ENCODE peak calls at places on chromosomes 16 and 17, in six cellular contexts. C is activated CD8-positive, alpha-beta memory T cell treated with anti-CD3 and anti-CD28 coated beads, Interleukin-2, amount 10 ng/mL, durations not matched to agents 7 days and 5 days; N is stimulated activated CD4-positive, alpha-beta T cell treated with anti-CD3 and anti-CD28 coated beads, Interleukin-15, amount 100 ng/mL, for 1 hour; D is brain microvascular endothelial cell; P is transverse colon; V is Kasumi-1. O is an unnamed sample.

GRCh38 chr17:56751145-56751743 is 82.5 kb downstream of the C17orf67 start:
- DNase-seq in C (no peak), D (no peak), P (no peak), V (no peak), N (no peak), O (no peak)

GRCh38 chr17:39194985-39195524 is 2.4 kb downstream of the CACNB1 start:
- DNase-seq in N (no peak), P (no peak), V (no peak), D (no peak), C (no peak), O (no peak)

GRCh38 chr16:54203384-54203783 is 83.2 kb downstream of the IRX3 start:
- DNase-seq in D (no peak), P (no peak), V (no peak), N (no peak), C (no peak), O (no peak)

GRCh38 chr17:8162997-8163977 is 539 bp upstream of the VAMP2 start:
- DNase-seq in D (no peak), N (no peak), V (no peak), C (peak), P (peak), O (no peak)

GRCh38 chr17:82343560-82343959 is 10.0 kb upstream of the SECTM1 start:
- DNase-seq in C (no peak), N (no peak), D (no peak), P (no peak), V (no peak), O (no peak)

GRCh38 chr17:72657467-72658317 is 434.8 kb downstream of the SLC39A11 start:
- DNase-seq in D (no peak), V (no peak), N (no peak), C (no peak), P (no peak), O (no peak)

GRCh38 chr17:8376302-8377067 is at the start of gene KRABD2:
- DNase-seq in D (peak), C (peak), N (peak), P (peak), V (peak), O (peak)

GRCh38 chr16:23327836-23328235 is 25.7 kb downstream of the SCNN1B start:
- DNase-seq in P (no peak), V (no peak), D (no peak), C (no peak), N (no peak), O (no peak)

GRCh38 chr16:88803264-88803987 is at the start of gene CDT1:
- DNase-seq in N (peak), V (peak), P (peak), C (peak), D (peak), O (peak)

GRCh38 chr17:45311762-45312476 is 4.9 kb downstream of the MAP3K14 start:
- DNase-seq in D (peak), P (peak), V (no peak), C (peak), N (peak), O (peak)

GRCh38 chr17:45311406-45311761 is 5.4 kb downstream of the MAP3K14 start:
- DNase-seq in V (peak), P (no peak), C (no peak), N (no peak), D (no peak), O (no peak)

GRCh38 chr16:88392616-88393015 is 9.9 kb downstream of the ZNF469 start:
- DNase-seq in P (no peak), V (no peak), D (no peak), N (no peak), C (no peak), O (no peak)

GRCh38 chr17:14329900-14330491 is 29.1 kb downstream of the HS3ST3B1 start:
- DNase-seq in P (no peak), V (no peak), N (no peak), D (no peak), C (no peak), O (no peak)

O was measured in natural killer cell.